ENCODE peak calls at places on chromosomes 3 and 15, in seven cellular contexts. I is NCI-H1092; J is activated T-cell treated with anti-CD3 and anti-CD28 coated beads, Interleukin-2, amount 50 U/mL, for 72 hours; T is SHP77 treated with DMSO at 0.1 percent for 48 hours; F is vagina; Z is MV-4-11; R is H7. X is an unnamed sample.

GRCh38 chr3:156252656-156253055 is 132.3 kb downstream of the KCNAB1 start:
- DNase-seq in Z (no peak), J (no peak), R (no peak), T (no peak), F (no peak), I (no peak), X (no peak)

GRCh38 chr3:196631655-196632032 is 7.8 kb upstream of the NRROS start:
- DNase-seq in Z (peak), R (no peak), J (no peak), T (no peak), I (no peak), F (no peak), X (no peak)

GRCh38 chr15:63408514-63408913 is 26.9 kb upstream of the CA12 start:
- DNase-seq in J (no peak), T (no peak), I (no peak), R (no peak), Z (no peak), F (no peak), X (no peak)

GRCh38 chr15:47717036-47717611 is at the start of gene SEMA6D:
- DNase-seq in R (peak), I (peak), T (peak), F (no peak), Z (no peak), J (no peak), X (peak)

GRCh38 chr15:85543741-85544155 is 163.3 kb downstream of the AKAP13 start:
- DNase-seq in J (peak), Z (no peak), F (no peak), T (no peak), R (peak), I (no peak), X (peak)

GRCh38 chr3:190807719-190808375 is 54.6 kb downstream of the GMNC start:
- DNase-seq in Z (no peak), J (no peak), T (no peak), R (no peak), I (no peak), F (no peak), X (peak)

GRCh38 chr3:37546876-37547275 is 314.8 kb upstream of the CTDSPL start:
- DNase-seq in T (no peak), I (no peak), Z (peak), J (no peak), F (no peak), R (peak), X (no peak)

GRCh38 chr15:42284551-42284950 is 11.3 kb upstream of the TMEM87A start:
- DNase-seq in T (no peak), Z (peak), R (no peak), I (no peak), J (no peak), F (no peak), X (no peak)

GRCh38 chr15:61275901-61276300 is 46.8 kb upstream of the RORA start:
- DNase-seq in J (no peak), Z (no peak), R (no peak), F (no peak), I (peak), T (no peak), X (peak)

GRCh38 chr15:59221479-59221878 is 14.8 kb downstream of the LDHAL6B start:
- DNase-seq in J (no peak), Z (no peak), T (no peak), R (no peak), F (peak), I (no peak), X (no peak)

GRCh38 chr3:156605686-156606605 is 51.0 kb upstream of the SSR3 start:
- DNase-seq in F (no peak), Z (peak), J (no peak), R (peak), I (no peak), T (peak), X (peak)

GRCh38 chr3:106120334-106120733 is 251.5 kb upstream of the CBLB start:
- DNase-seq in T (no peak), Z (no peak), R (no peak), F (no peak), I (no peak), J (no peak), X (no peak)

GRCh38 chr3:15337963-15338362 is 5.6 kb upstream of the SH3BP5 start:
- DNase-seq in I (no peak), J (no peak), R (no peak), F (no peak), Z (no peak), T (no peak), X (no peak)

GRCh38 chr15:97909291-97909891 is 51.1 kb upstream of the ARRDC4 start:
- DNase-seq in Z (peak), T (no peak), F (no peak), R (peak), J (peak), I (peak), X (peak)

GRCh38 chr15:73941449-73941848 is 15.2 kb downstream of the LOXL1 start:
- DNase-seq in F (no peak), I (no peak), Z (no peak), T (no peak), R (peak), J (no peak), X (no peak)

GRCh38 chr15:94745371-94745770 is 514.0 kb downstream of the MCTP2 start:
- DNase-seq in F (no peak), Z (no peak), T (no peak), I (no peak), R (no peak), J (no peak), X (no peak)

GRCh38 chr15:40061212-40061901 is 22.4 kb upstream of the SRP14 start:
- DNase-seq in I (no peak), R (no peak), J (peak), T (no peak), Z (no peak), F (no peak), X (no peak)

GRCh38 chr3:100113728-100114412 is 431 bp downstream of the FILIP1L start:
- DNase-seq in T (no peak), F (no peak), R (no peak), Z (peak), J (no peak), I (no peak), X (no peak)

GRCh38 chr15:52527898-52528464 is 699 bp downstream of the MYO5A start:
- DNase-seq in T (no peak), F (no peak), I (no peak), Z (peak), J (peak), R (peak), X (no peak)

GRCh38 chr3:25840099-25840498 is 50.2 kb downstream of the OXSM start:
- DNase-seq in R (no peak), I (no peak), Z (no peak), T (no peak), J (no peak), F (no peak), X (no peak)

GRCh38 chr15:48975713-48976419 is 12.1 kb upstream of the SHC4 start:
- DNase-seq in Z (peak), R (peak), I (peak), J (peak), F (no peak), T (peak), X (peak)

GRCh38 chr3:184872200-184872599 is 60.2 kb downstream of the VPS8 start:
- DNase-seq in T (no peak), F (no peak), J (peak), Z (no peak), I (no peak), R (no peak), X (no peak)

GRCh38 chr15:34116620-34117019 is 14.7 kb downstream of the PGBD4 start:
- DNase-seq in J (no peak), R (no peak), I (no peak), Z (no peak), F (no peak), T (no peak), X (no peak)

GRCh38 chr3:37229291-37229690 is 54.9 kb upstream of the LRRFIP2 start:
- DNase-seq in T (no peak), J (no peak), I (no peak), R (no peak), F (no peak), Z (no peak), X (no peak)

GRCh38 chr15:100209204-100209603 is 132.6 kb downstream of the ADAMTS17 start:
- DNase-seq in F (no peak), R (no peak), J (no peak), T (no peak), I (no peak), Z (no peak), X (no peak)

GRCh38 chr3:149479621-149480325 is 5.3 kb downstream of the TM4SF4 start:
- DNase-seq in F (peak), T (peak), J (no peak), I (no peak), R (no peak), Z (no peak), X (no peak)

GRCh38 chr3:39631136-39631535 is 163.7 kb downstream of the MOBP start:
- DNase-seq in T (no peak), F (no peak), R (no peak), I (no peak), J (no peak), Z (no peak), X (no peak)

GRCh38 chr3:27105904-27106303 is 263.3 kb downstream of the NEK10 start:
- DNase-seq in T (no peak), J (no peak), R (peak), I (no peak), F (no peak), Z (no peak), X (no peak)

GRCh38 chr15:50786871-50787270 is 21.4 kb upstream of the SPPL2A start:
- DNase-seq in F (no peak), T (no peak), J (no peak), R (no peak), Z (no peak), I (no peak), X (no peak)

GRCh38 chr15:56608140-56608778 is 125.0 kb downstream of the ZNF280D start:
- DNase-seq in I (no peak), J (no peak), F (no peak), R (no peak), T (no peak), Z (peak), X (no peak)

X was measured in NCI-H2081.